ENCODE peak calls at places on chromosomes 6 and 20, in five cellular contexts. V is breast epithelium; O is uterus; H is adrenal gland; R is CD4-positive, alpha-beta memory T cell. M is an unnamed sample. For H3K4me1, the result is how much of the 10 kb centered on the place peaks cover.

GRCh38 chr6:121691126-121691540 is 255.7 kb downstream of the GJA1 start:
- DNase-seq in R (no peak), O (no peak), H (no peak), V (no peak), M (no peak)

GRCh38 chr20:21213691-21214090 is 87.8 kb downstream of the KIZ start:
- DNase-seq in V (no peak), R (no peak), H (no peak), O (no peak), M (no peak)

GRCh38 chr6:41939091-41939847 is 2.3 kb downstream of the CCND3 start:
- DNase-seq in O (peak), H (peak), R (no peak), V (no peak), M (peak)

GRCh38 chr6:73832313-73832712 is 136.3 kb downstream of the CD109 start:
- DNase-seq in R (no peak), H (no peak), V (no peak), O (no peak), M (no peak)

GRCh38 chr20:15708984-15709598 is 864.2 kb downstream of the KIF16B start:
- DNase-seq in R (no peak), V (no peak), O (no peak), H (peak), M (peak)

GRCh38 chr20:9179193-9179802 is 110.4 kb downstream of the PLCB4 start:
- DNase-seq in H (no peak), O (no peak), R (no peak), V (no peak), M (no peak)

GRCh38 chr20:47487175-47487917 is 14.3 kb upstream of the NCOA3 start:
- DNase-seq in V (no peak), R (peak), H (no peak), O (no peak), M (no peak)

GRCh38 chr6:41894366-41895299 is 542 bp downstream of the USP49 start:
- DNase-seq in O (peak), H (no peak), R (no peak), V (no peak), M (no peak)

GRCh38 chr6:167079853-167080297 is 43.0 kb upstream of the CCR6 start:
- DNase-seq in V (no peak), O (no peak), H (no peak), R (peak), M (no peak)

GRCh38 chr6:37657117-37657886 is 40.4 kb downstream of the MDGA1 start:
- DNase-seq in V (no peak), H (peak), O (no peak), R (no peak), M (no peak)

GRCh38 chr20:24158271-24158670 is 169.7 kb upstream of the GGTLC1 start:
- DNase-seq in O (no peak), V (no peak), H (no peak), R (no peak), M (no peak)

GRCh38 chr20:57698867-57699275 is 10.9 kb downstream of the PMEPA1 start:
- DNase-seq in O (no peak), R (no peak), H (no peak), V (no peak), M (no peak)

GRCh38 chr6:111585241-111585968 is 20.3 kb downstream of the TRAF3IP2 start:
- DNase-seq in R (no peak), O (peak), H (peak), V (no peak), M (no peak)

GRCh38 chr20:50348118-50348517 is 157.5 kb downstream of the CEBPB start:
- DNase-seq in R (no peak), H (peak), O (peak), V (no peak), M (peak)

GRCh38 chr6:83096791-83097190 is 29.3 kb downstream of the DOP1A start:
- DNase-seq in R (no peak), V (no peak), H (no peak), O (no peak), M (no peak)

GRCh38 chr6:71886184-71887005 is at the start of gene RIMS1:
- DNase-seq in R (no peak), V (no peak), O (no peak), H (peak), M (peak)

GRCh38 chr20:41143354-41143753 is 6.0 kb downstream of the PLCG1 start:
- DNase-seq in V (no peak), H (no peak), O (no peak), R (no peak), M (no peak)
- H3K4me1 ChIP-seq in V (under half), H (under half), O (under half), R (half or more), M (half or more)

DNA sequence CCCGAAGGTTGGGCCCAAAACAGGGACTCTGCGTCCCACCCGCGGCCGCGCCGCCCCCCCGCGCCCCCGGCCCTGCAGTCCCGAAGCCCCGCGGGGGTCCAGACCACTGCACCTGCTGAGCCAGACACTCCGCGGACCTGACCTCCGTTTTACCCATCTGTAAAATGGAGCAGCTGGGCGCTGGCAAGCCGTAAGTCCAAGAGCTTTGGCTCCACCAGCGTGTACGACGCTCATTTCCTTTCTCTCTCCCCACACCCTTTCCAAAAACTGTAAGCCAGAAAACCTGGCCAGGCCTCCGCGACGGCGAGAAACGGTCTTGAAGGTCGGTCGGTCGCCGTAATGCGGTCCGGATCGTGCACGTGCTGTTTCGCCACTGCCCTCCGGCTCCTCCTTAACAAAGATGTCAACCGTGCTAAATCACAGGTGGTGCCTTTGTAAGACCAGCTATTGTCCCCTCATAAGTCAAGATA is 7.8 kb upstream of the NR2E1 start:
- DNase-seq in R (no peak), V (no peak), H (no peak), O (no peak), M (no peak)
- H3K4me3 ChIP-seq in R (no peak), V (no peak), H (peak), O (no peak), M (peak)

GRCh38 chr6:16736856-16737255 is 24.4 kb downstream of the ATXN1 start:
- DNase-seq in V (no peak), H (no peak), O (no peak), R (no peak), M (no peak)

GRCh38 chr6:16737926-16738325 is 23.3 kb downstream of the ATXN1 start:
- DNase-seq in R (no peak), V (no peak), O (no peak), H (no peak), M (no peak)

GRCh38 chr6:16737389-16737788 is 23.9 kb downstream of the ATXN1 start:
- DNase-seq in V (no peak), H (no peak), R (no peak), O (no peak), M (no peak)

GRCh38 chr6:16733085-16733484 is 28.2 kb downstream of the ATXN1 start:
- DNase-seq in R (no peak), H (no peak), O (no peak), V (no peak), M (no peak)

GRCh38 chr6:16735014-16735413 is 26.2 kb downstream of the ATXN1 start:
- DNase-seq in H (no peak), O (no peak), V (no peak), R (no peak), M (no peak)
- H3K4me1 ChIP-seq in H (under half), O (under half), V (under half), R (half or more), M (under half)

DNA sequence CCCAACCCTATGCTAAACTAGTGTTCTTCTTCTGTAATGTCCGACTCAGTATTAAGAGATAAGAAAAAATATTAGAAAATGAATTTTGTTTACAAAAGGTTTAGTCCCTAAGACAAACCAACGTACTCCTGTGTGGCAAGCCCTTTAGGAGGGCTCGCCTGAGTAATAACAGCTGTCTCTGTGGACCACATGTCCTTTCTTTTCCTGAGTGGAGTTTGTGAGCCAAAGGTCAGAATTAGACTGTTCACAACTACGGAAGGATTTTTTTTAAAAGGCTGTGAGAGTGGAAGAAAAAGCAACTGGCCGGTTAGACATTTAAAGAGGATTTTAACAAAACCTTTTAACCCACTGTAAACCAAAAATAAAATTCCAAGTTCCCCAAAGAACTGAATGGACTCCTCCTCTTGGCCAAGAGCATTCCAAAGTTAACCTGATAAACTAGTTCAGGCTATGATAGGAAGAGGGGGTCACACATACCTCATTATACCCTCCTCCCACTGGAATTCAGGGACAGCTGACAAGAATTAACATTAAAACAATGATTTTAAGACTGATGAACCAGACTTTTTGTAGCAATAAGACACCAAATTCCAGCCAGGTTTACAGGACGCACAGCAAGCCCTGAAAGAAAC is 43.5 kb downstream of the FAM184A start:
- DNase-seq in V (no peak), O (no peak), H (no peak), R (no peak), M (no peak)
- H3K4me3 ChIP-seq in V (no peak), O (no peak), H (no peak), R (no peak), M (no peak)

DNA sequence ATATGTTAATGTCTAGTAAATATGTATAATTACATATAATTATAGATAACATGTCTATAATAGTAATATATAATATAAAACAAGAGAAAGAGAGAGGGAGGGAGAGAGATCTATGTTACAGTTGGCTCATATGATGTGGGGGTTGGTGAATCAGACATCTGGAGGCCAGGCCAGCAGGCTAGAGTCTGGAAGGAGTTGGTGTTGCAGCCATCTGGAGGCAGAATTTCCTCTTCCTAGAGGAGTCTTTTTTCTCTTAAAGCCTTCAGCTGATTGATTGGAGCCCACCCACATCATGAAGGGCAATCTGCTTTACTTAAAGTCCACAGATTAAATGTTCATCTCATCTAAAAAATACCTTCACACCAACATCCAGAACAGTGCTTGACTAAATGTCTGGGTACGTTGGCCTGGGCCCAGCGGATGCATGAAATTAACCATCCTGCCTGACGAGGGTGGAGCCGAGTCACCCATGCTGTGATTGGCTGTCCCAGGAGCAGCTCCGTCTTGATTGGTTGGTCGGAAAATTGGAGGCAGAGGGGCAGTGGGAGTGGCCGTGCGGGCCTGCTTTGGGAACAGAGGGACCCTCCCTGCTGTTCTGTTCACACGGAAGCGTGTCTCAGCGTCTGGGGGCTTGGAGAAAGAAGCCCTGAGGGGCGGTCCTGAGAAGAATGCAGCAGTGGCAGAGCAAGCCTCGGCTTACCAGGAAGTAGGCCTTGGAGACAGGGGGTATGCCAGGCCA is 392.4 kb downstream of the QKI start:
- DNase-seq in H (no peak), V (no peak), O (no peak), R (no peak), M (no peak)
- H3K4me1 ChIP-seq in H (under half), V (under half), O (under half), R (under half), M (under half)

DNA sequence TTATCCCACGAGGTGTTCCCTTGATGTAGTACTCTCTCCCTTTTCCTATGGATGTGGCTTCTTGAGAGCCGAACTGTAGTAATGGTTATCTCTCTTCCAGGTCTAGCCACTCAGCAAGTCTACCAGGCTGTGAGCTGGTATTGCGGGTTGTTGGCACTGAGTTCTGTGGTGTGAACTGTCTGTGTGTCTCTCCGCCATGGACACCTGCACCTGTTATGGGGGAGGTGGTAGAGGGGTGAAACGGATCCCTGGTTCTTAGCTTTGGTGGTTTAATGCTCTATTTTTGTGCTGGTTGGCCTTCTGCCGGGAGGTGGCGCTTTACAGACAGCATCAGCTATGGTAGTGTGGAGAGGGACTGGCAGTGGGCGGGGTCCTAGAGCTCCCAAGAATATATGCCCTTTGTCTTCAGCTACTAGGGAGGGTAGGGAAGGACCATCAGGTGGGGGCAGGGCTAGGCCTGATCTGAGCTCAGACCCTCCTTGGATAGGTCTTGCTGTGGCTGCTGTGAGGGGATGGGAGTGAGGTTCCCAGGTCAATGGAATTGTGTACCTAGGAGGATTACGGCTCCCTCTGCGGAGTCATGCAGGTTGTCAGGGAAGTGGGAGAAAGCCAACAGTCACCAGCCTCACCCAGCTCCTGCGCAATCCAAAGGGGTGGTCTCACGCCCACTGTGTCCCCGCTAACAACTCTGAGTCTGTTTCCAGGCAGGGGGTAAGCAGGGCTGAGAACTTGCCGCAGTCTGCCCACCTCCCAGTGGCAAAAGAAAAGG is 154.2 kb downstream of the CCDC170 start:
- DNase-seq in H (no peak), O (no peak), V (no peak), R (no peak), M (no peak)
- H3K4me3 ChIP-seq in H (no peak), O (no peak), V (no peak), R (no peak), M (no peak)

GRCh38 chr20:49281913-49282467 is 4.1 kb upstream of the ZNFX1 start:
- DNase-seq in V (no peak), H (no peak), R (no peak), O (no peak), M (no peak)

GRCh38 chr20:49280463-49281058 is 2.7 kb upstream of the ZNFX1 start:
- DNase-seq in R (no peak), V (no peak), H (no peak), O (no peak), M (no peak)

GRCh38 chr20:49279677-49280462 is 2.0 kb upstream of the ZNFX1 start:
- DNase-seq in R (no peak), H (no peak), V (no peak), O (no peak), M (no peak)

GRCh38 chr20:49282584-49283171 is 4.8 kb upstream of the ZNFX1 start:
- DNase-seq in O (no peak), R (no peak), V (no peak), H (no peak), M (no peak)

GRCh38 chr20:49281059-49281912 is 3.4 kb upstream of the ZNFX1 start:
- DNase-seq in V (no peak), R (no peak), O (no peak), H (no peak), M (no peak)
- H3K4me1 ChIP-seq in V (under half), R (half or more), O (under half), H (under half), M (under half)

GRCh38 chr6:43124481-43124880 is 46.6 kb upstream of the SRF start:
- DNase-seq in H (no peak), V (no peak), R (no peak), O (no peak), M (no peak)

GRCh38 chr6:43125555-43125954 is 45.5 kb upstream of the SRF start:
- DNase-seq in R (no peak), H (no peak), V (no peak), O (no peak), M (no peak)

GRCh38 chr6:43127180-43127579 is 43.9 kb upstream of the SRF start:
- DNase-seq in R (no peak), O (no peak), H (no peak), V (no peak), M (no peak)

GRCh38 chr6:43123691-43124314 is 47.3 kb upstream of the SRF start:
- DNase-seq in H (no peak), O (no peak), V (no peak), R (no peak), M (peak)

GRCh38 chr6:43125119-43125518 is 46.0 kb upstream of the SRF start:
- DNase-seq in R (no peak), V (no peak), O (no peak), H (no peak), M (no peak)
- H3K4me3 ChIP-seq in R (no peak), V (no peak), O (no peak), H (no peak), M (no peak)

GRCh38 chr6:88006559-88006958 is 41.1 kb upstream of the SPACA1 start:
- DNase-seq in V (no peak), R (no peak), O (no peak), H (no peak), M (no peak)
- H3K4me1 ChIP-seq in V (under half), R (under half), O (under half), H (under half), M (under half)

DNA sequence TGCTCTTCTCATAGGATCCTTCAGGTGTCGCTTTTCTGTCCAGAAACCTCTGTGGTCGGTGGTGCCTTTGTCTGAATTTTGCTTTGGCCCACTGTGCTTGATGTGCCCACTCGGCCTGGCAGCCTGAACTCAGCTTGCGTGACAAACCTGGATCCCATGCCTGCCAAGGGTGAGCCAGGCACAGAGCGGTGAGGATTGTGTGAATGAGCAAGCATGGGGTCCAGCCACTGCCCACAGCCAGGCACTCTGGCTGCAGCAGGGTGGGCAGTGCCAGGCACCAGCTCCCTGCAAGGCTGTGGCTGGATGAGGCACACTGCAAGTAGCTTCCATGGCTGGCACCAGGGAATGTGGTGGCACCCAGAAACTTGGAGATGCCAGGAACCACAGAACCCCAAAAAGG is 110.3 kb downstream of the THEMIS start:
- DNase-seq in H (no peak), R (no peak), V (no peak), O (no peak), M (peak)
- H3K4me3 ChIP-seq in H (no peak), R (no peak), V (no peak), O (no peak), M (no peak)